ENCODE peak calls at places on chromosome 17, in nine cellular contexts. V is aorta, G is endodermal cell, O is gastrocnemius medialis, K is AG04450, U is tibial artery, P is prostate gland, R is ascending aorta, H is tibial nerve. F is an unnamed sample.

GRCh38 chr17:40067710-40068109 is 4.9 kb downstream of the THRA start:
- DNase-seq in V (no peak), G (no peak), O (no peak), K (no peak), U (no peak), P (no peak), R (no peak), H (no peak), F (no peak)

GRCh38 chr17:64728041-64728695 is 66.1 kb upstream of the SMURF2 start:
- DNase-seq in V (no peak), G (no peak), O (no peak), K (no peak), U (peak), P (no peak), R (no peak), H (no peak), F (no peak)

GRCh38 chr17:36496018-36496789 is 9.7 kb downstream of the ZNHIT3 start:
- DNase-seq in V (no peak), G (peak), O (no peak), K (no peak), U (peak), P (no peak), R (no peak), H (no peak), F (no peak)

GRCh38 chr17:57949649-57950048 is 5.6 kb downstream of the CUEDC1 start:
- DNase-seq in V (peak), G (no peak), O (no peak), K (no peak), U (peak), P (no peak), R (no peak), H (no peak), F (peak)

GRCh38 chr17:1362964-1363363 is 37.1 kb downstream of the YWHAE start:
- DNase-seq in V (peak), G (no peak), O (peak), K (no peak), U (no peak), P (no peak), R (no peak), H (peak), F (peak)

GRCh38 chr17:62892870-62893338 is 73.1 kb upstream of the TANC2 start:
- DNase-seq in V (peak), G (peak), O (peak), K (peak), U (no peak), P (peak), R (no peak), H (peak), F (peak)

GRCh38 chr17:61018938-61019337 is 341.3 kb downstream of the BCAS3 start:
- DNase-seq in V (no peak), G (peak), O (no peak), K (no peak), U (no peak), P (no peak), R (no peak), H (no peak), F (no peak)

GRCh38 chr17:21167303-21167702 is 40.5 kb downstream of the DHRS7B start:
- DNase-seq in V (no peak), G (no peak), O (peak), K (no peak), U (no peak), P (no peak), R (no peak), H (no peak), F (no peak)

GRCh38 chr17:58447039-58447975 is 30.0 kb upstream of the RNF43 start:
- DNase-seq in V (peak), G (peak), O (peak), K (peak), U (no peak), P (peak), R (no peak), H (no peak), F (peak)

GRCh38 chr17:79826210-79826680 is 13.0 kb downstream of the CBX4 start:
- DNase-seq in V (no peak), G (no peak), O (no peak), K (no peak), U (no peak), P (no peak), R (no peak), H (no peak), F (no peak)

GRCh38 chr17:76873856-76874255 is 5.7 kb downstream of the MGAT5B start:
- DNase-seq in V (no peak), G (no peak), O (no peak), K (no peak), U (no peak), P (no peak), R (no peak), H (no peak), F (no peak)

GRCh38 chr17:81406117-81406953 is 11.1 kb downstream of the BAHCC1 start:
- DNase-seq in V (no peak), G (no peak), O (no peak), K (no peak), U (no peak), P (no peak), R (no peak), H (no peak), F (no peak)

GRCh38 chr17:76473541-76473985 is 6.2 kb downstream of the AANAT start:
- DNase-seq in V (no peak), G (peak), O (no peak), K (no peak), U (no peak), P (no peak), R (no peak), H (no peak), F (no peak)

GRCh38 chr17:36877001-36877400 is 60.3 kb upstream of the LHX1 start:
- DNase-seq in V (no peak), G (no peak), O (no peak), K (no peak), U (no peak), P (no peak), R (no peak), H (no peak), F (no peak)

GRCh38 chr17:27797390-27798091 is 2.8 kb downstream of the NOS2 start:
- DNase-seq in V (no peak), G (no peak), O (no peak), K (no peak), U (no peak), P (no peak), R (no peak), H (no peak), F (no peak)

GRCh38 chr17:40062347-40063033 is at the start of gene THRA:
- DNase-seq in V (peak), G (peak), O (peak), K (no peak), U (peak), P (peak), R (no peak), H (peak), F (peak)

GRCh38 chr17:38743556-38744171 is 4.5 kb downstream of the PCGF2 start:
- DNase-seq in V (no peak), G (peak), O (no peak), K (no peak), U (no peak), P (no peak), R (no peak), H (no peak), F (no peak)

GRCh38 chr17:38980455-38981217 is 13.4 kb upstream of the FBXO47 start:
- DNase-seq in V (no peak), G (peak), O (no peak), K (no peak), U (no peak), P (no peak), R (no peak), H (no peak), F (no peak)

GRCh38 chr17:70242781-70243437 is 73.6 kb downstream of the KCNJ2 start:
- DNase-seq in V (no peak), G (no peak), O (no peak), K (no peak), U (no peak), P (no peak), R (no peak), H (no peak), F (no peak)

GRCh38 chr17:61413654-61414133 is 14.1 kb downstream of the TBX2 start:
- DNase-seq in V (no peak), G (peak), O (no peak), K (no peak), U (no peak), P (no peak), R (no peak), H (no peak), F (no peak)

GRCh38 chr17:6610011-6610410 is 30.5 kb downstream of the KIAA0753 start:
- DNase-seq in V (no peak), G (no peak), O (no peak), K (no peak), U (no peak), P (no peak), R (no peak), H (no peak), F (no peak)

GRCh38 chr17:13806023-13806553 is 204.4 kb upstream of the HS3ST3A1 start:
- DNase-seq in V (no peak), G (no peak), O (no peak), K (no peak), U (no peak), P (no peak), R (no peak), H (no peak), F (no peak)

GRCh38 chr17:36938566-36939058 is 1.3 kb downstream of the LHX1 start:
- DNase-seq in V (no peak), G (no peak), O (no peak), K (no peak), U (no peak), P (no peak), R (no peak), H (no peak), F (no peak)

GRCh38 chr17:13265306-13265705 is 247.5 kb upstream of the ELAC2 start:
- DNase-seq in V (no peak), G (no peak), O (no peak), K (no peak), U (no peak), P (no peak), R (no peak), H (no peak), F (no peak)

GRCh38 chr17:63930951-63931575 is 1.1 kb downstream of the CD79B start:
- DNase-seq in V (peak), G (peak), O (no peak), K (no peak), U (peak), P (no peak), R (peak), H (peak), F (peak)

GRCh38 chr17:49223517-49224197 is 6.9 kb downstream of the PHOSPHO1 start:
- DNase-seq in V (peak), G (peak), O (no peak), K (no peak), U (no peak), P (peak), R (no peak), H (peak), F (peak)

GRCh38 chr17:62933986-62934385 is 32.0 kb upstream of the TANC2 start:
- DNase-seq in V (no peak), G (no peak), O (no peak), K (no peak), U (no peak), P (no peak), R (no peak), H (no peak), F (peak)

GRCh38 chr17:17811381-17812210 is 25.2 kb downstream of the SREBF1 start:
- DNase-seq in V (no peak), G (peak), O (no peak), K (no peak), U (no peak), P (no peak), R (no peak), H (no peak), F (no peak)

GRCh38 chr17:64256913-64257807 is 5.9 kb downstream of the TEX2 start:
- DNase-seq in V (no peak), G (no peak), O (no peak), K (no peak), U (no peak), P (no peak), R (no peak), H (no peak), F (no peak)

GRCh38 chr17:58040386-58040785 is 33.3 kb upstream of the SRSF1 start:
- DNase-seq in V (no peak), G (no peak), O (no peak), K (no peak), U (no peak), P (no peak), R (no peak), H (no peak), F (no peak)

GRCh38 chr17:67496286-67496685 is 119.2 kb downstream of the PITPNC1 start:
- DNase-seq in V (no peak), G (peak), O (no peak), K (no peak), U (no peak), P (no peak), R (no peak), H (no peak), F (no peak)

GRCh38 chr17:57366558-57367351 is 110.4 kb downstream of the MSI2 start:
- DNase-seq in V (no peak), G (no peak), O (peak), K (no peak), U (no peak), P (no peak), R (no peak), H (no peak), F (no peak)

GRCh38 chr17:39213852-39214251 is 11.9 kb downstream of the STAC2 start:
- DNase-seq in V (no peak), G (peak), O (no peak), K (no peak), U (no peak), P (no peak), R (no peak), H (no peak), F (no peak)

GRCh38 chr17:80265205-80266068 is 4.8 kb downstream of the RNF213 start:
- DNase-seq in V (no peak), G (peak), O (no peak), K (no peak), U (no peak), P (no peak), R (no peak), H (no peak), F (no peak)

GRCh38 chr17:69223809-69224208 is 4.8 kb downstream of the ABCA10 start:
- DNase-seq in V (no peak), G (no peak), O (no peak), K (peak), U (no peak), P (no peak), R (no peak), H (no peak), F (no peak)

GRCh38 chr17:59435238-59435637 is 103.8 kb downstream of the YPEL2 start:
- DNase-seq in V (no peak), G (no peak), O (no peak), K (no peak), U (no peak), P (no peak), R (no peak), H (no peak), F (no peak)

GRCh38 chr17:54666559-54666958 is 234.1 kb upstream of the TOM1L1 start:
- DNase-seq in V (no peak), G (no peak), O (no peak), K (no peak), U (no peak), P (no peak), R (no peak), H (no peak), F (peak)

GRCh38 chr17:77474292-77474988 is 333.7 kb downstream of the SEC14L1 start:
- DNase-seq in V (no peak), G (no peak), O (no peak), K (no peak), U (no peak), P (no peak), R (no peak), H (no peak), F (no peak)

DNA sequence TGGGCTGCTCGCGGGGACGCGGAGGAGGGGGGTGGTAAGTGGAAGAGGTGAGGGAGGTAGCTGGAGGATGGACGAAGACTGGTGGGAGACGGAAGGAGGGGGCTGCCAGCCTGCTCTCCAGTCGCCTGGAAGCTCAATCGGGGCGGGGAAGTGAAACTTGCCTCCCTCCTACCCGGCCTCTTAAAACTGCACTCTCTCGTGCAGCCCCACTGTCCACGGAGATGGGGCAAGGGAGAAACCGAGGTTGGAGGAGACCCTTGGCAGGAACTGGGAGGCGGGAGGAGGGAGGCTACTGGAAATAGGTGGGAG is 1.1 kb downstream of the SOX9 start:
- DNase-seq in V (no peak), G (no peak), O (no peak), K (no peak), U (no peak), P (no peak), R (no peak), H (no peak), F (no peak)
- H3K27ac ChIP-seq in V (no peak), G (no peak), O (peak), K (peak), U (peak), P (peak), R (no peak), H (peak), F (no peak)

GRCh38 chr17:71349908-71350600 is 770.8 kb upstream of the SOX9 start:
- DNase-seq in V (no peak), G (no peak), O (no peak), K (no peak), U (no peak), P (no peak), R (no peak), H (no peak), F (no peak)
- H3K27ac ChIP-seq in V (no peak), G (no peak), O (no peak), K (no peak), U (no peak), P (no peak), R (no peak), H (no peak), F (no peak)

GRCh38 chr17:4476512-4477070 is 22.1 kb upstream of the SPNS2 start:
- DNase-seq in V (no peak), G (no peak), O (no peak), K (no peak), U (no peak), P (peak), R (no peak), H (no peak), F (no peak)
- H3K27ac ChIP-seq in V (no peak), G (no peak), O (no peak), K (no peak), U (no peak), P (no peak), R (no peak), H (no peak), F (no peak)

DNA sequence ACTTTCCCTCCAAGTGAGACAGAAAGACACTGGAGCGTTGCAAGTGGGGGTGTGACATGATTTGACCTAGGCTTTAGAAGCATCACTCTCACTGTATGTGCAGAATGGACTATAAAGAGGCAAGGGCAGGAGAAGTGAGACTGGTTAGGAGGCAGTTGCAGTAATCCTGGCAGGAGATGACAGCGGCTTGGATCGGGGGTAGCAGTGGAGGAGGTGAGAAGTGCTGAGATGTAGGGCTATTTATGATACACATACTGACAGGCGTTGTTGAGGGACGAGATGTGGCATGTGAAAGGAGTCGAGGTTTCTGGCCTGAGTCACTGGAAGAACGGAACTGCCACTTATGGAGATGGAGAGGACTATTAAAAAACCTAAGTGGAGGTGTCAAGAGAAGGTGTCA is 145.4 kb downstream of the SPECC1 start:
- DNase-seq in V (no peak), G (no peak), O (no peak), K (no peak), U (no peak), P (no peak), R (no peak), H (no peak), F (no peak)
- H3K27ac ChIP-seq in V (no peak), G (no peak), O (no peak), K (no peak), U (no peak), P (no peak), R (no peak), H (no peak), F (no peak)

GRCh38 chr17:4035081-4035680 is 70.9 kb upstream of the ATP2A3 start:
- DNase-seq in V (no peak), G (no peak), O (no peak), K (no peak), U (no peak), P (no peak), R (no peak), H (no peak), F (no peak)

GRCh38 chr17:4028436-4028835 is 64.2 kb upstream of the ATP2A3 start:
- DNase-seq in V (no peak), G (no peak), O (no peak), K (no peak), U (no peak), P (no peak), R (no peak), H (no peak), F (no peak)

GRCh38 chr17:4033751-4034251 is 69.6 kb upstream of the ATP2A3 start:
- DNase-seq in V (no peak), G (no peak), O (no peak), K (no peak), U (no peak), P (no peak), R (no peak), H (no peak), F (no peak)

GRCh38 chr17:4032245-4032644 is 68.0 kb upstream of the ATP2A3 start:
- DNase-seq in V (no peak), G (no peak), O (no peak), K (no peak), U (no peak), P (no peak), R (no peak), H (no peak), F (no peak)

GRCh38 chr17:4032738-4033137 is 68.5 kb upstream of the ATP2A3 start:
- DNase-seq in V (no peak), G (peak), O (no peak), K (no peak), U (no peak), P (no peak), R (no peak), H (no peak), F (no peak)
- H3K27ac ChIP-seq in V (no peak), G (no peak), O (no peak), K (no peak), U (no peak), P (no peak), R (no peak), H (no peak), F (no peak)

DNA sequence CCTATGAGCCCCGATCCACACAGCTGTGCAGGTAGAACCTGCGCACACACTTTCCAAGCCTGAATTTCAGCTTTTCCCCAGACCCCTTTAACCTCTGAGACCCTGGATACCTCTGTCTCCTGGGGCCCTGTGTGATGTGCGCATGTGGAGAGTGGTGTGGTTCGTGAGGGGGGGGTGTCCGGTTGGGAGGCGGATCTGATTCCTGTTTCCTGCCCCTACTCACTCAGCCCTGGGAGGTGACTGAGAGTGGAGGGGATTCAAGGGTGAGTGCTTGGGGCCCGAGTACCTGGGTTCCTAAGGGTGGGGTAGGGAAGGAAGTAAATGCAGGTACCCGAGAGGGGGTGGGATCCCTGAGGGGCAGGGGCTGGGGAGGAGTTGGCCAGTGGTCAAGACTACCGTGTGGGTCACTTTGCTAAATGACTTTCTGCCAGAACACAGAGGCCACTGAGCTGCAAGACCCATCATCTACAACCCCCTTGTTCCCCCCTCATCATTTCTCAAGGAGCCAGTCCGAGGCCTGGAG is 621 bp downstream of the ARHGEF15 start:
- DNase-seq in V (no peak), G (no peak), O (no peak), K (no peak), U (no peak), P (no peak), R (no peak), H (no peak), F (no peak)
- H3K27ac ChIP-seq in V (no peak), G (no peak), O (no peak), K (no peak), U (no peak), P (no peak), R (no peak), H (no peak), F (no peak)

GRCh38 chr17:32445976-32446375 is 1.7 kb downstream of the PSMD11 start:
- DNase-seq in V (no peak), G (no peak), O (no peak), K (no peak), U (no peak), P (no peak), R (no peak), H (no peak), F (no peak)
- H3K27ac ChIP-seq in V (no peak), G (no peak), O (peak), K (no peak), U (no peak), P (no peak), R (no peak), H (no peak), F (no peak)

GRCh38 chr17:42310281-42311156 is 22.2 kb downstream of the STAT5A start:
- DNase-seq in V (no peak), G (peak), O (no peak), K (no peak), U (no peak), P (no peak), R (no peak), H (no peak), F (no peak)

GRCh38 chr17:42312285-42313130 is 24.2 kb downstream of the STAT5A start:
- DNase-seq in V (peak), G (peak), O (peak), K (peak), U (peak), P (peak), R (no peak), H (peak), F (peak)

GRCh38 chr17:42311240-42312034 is 23.1 kb downstream of the STAT5A start:
- DNase-seq in V (peak), G (no peak), O (peak), K (peak), U (peak), P (peak), R (peak), H (peak), F (peak)

GRCh38 chr17:42313389-42313772 is 25.1 kb downstream of the STAT5A start:
- DNase-seq in V (peak), G (no peak), O (no peak), K (no peak), U (no peak), P (no peak), R (no peak), H (no peak), F (no peak)

GRCh38 chr17:42312035-42312284 is 23.7 kb downstream of the STAT5A start:
- DNase-seq in V (no peak), G (no peak), O (no peak), K (no peak), U (no peak), P (no peak), R (no peak), H (no peak), F (no peak)
- H3K27ac ChIP-seq in V (peak), G (no peak), O (peak), K (peak), U (peak), P (peak), R (peak), H (peak), F (peak)

F was measured in HL-60.